ENCODE peak calls at places on chromosomes 1 and 21, in five cellular contexts. D is SW480; V is HT1080; U is stimulated activated CD4-positive, alpha-beta T cell treated with anti-CD3 and anti-CD28 coated beads, Interleukin-1b, Interleukin-23, amount 100 ng/mL, for 4 hours; P is iPS DF 6.9. E is an unnamed sample.

GRCh38 chr1:85494957-85495266 is 30.0 kb upstream of the DDAH1 start:
- DNase-seq in D (peak), V (peak), U (no peak), P (no peak), E (no peak)

GRCh38 chr1:241749041-241749798 is 97.1 kb downstream of the WDR64 start:
- DNase-seq in D (no peak), V (no peak), U (no peak), P (no peak), E (no peak)

GRCh38 chr1:217897121-217897520 is 266.0 kb downstream of the SPATA17 start:
- DNase-seq in D (no peak), V (no peak), U (no peak), P (no peak), E (no peak)

GRCh38 chr1:177948336-177948972 is 21.4 kb downstream of the SEC16B start:
- DNase-seq in D (peak), V (peak), U (no peak), P (peak), E (peak)

GRCh38 chr1:67285780-67286488 is 21.7 kb upstream of the IL12RB2 start:
- DNase-seq in D (peak), V (peak), U (no peak), P (no peak), E (no peak)

GRCh38 chr1:9655836-9656235 is 4.3 kb downstream of the PIK3CD start:
- DNase-seq in D (no peak), V (no peak), U (no peak), P (no peak), E (no peak)

GRCh38 chr21:45995686-45996179 is 14.2 kb downstream of the COL6A1 start:
- DNase-seq in D (peak), V (no peak), U (no peak), P (no peak), E (no peak)

GRCh38 chr1:98920441-98921110 is 84.1 kb downstream of the PLPPR5 start:
- DNase-seq in D (no peak), V (peak), U (no peak), P (no peak), E (no peak)

GRCh38 chr1:118340928-118341905 is 156.2 kb upstream of the SPAG17 start:
- DNase-seq in D (no peak), V (no peak), U (no peak), P (no peak), E (no peak)

GRCh38 chr1:33424205-33424604 is 6.7 kb downstream of the PHC2 start:
- DNase-seq in D (no peak), V (peak), U (no peak), P (no peak), E (no peak)

GRCh38 chr1:15299811-15300210 is 52.8 kb downstream of the FHAD1 start:
- DNase-seq in D (no peak), V (no peak), U (no peak), P (no peak), E (no peak)

GRCh38 chr1:16459503-16459902 is 19.0 kb downstream of the NECAP2 start:
- DNase-seq in D (no peak), V (no peak), U (no peak), P (no peak), E (no peak)

GRCh38 chr21:37537391-37537996 is 170.9 kb downstream of the DYRK1A start:
- DNase-seq in D (no peak), V (no peak), U (no peak), P (no peak), E (no peak)

GRCh38 chr1:209937996-209938959 is at the start of gene SYT14:
- DNase-seq in D (no peak), V (peak), U (no peak), P (no peak), E (peak)

GRCh38 chr21:41768371-41769042 is 1.7 kb upstream of the RIPK4 start:
- DNase-seq in D (peak), V (peak), U (no peak), P (no peak), E (no peak)

GRCh38 chr21:31316072-31316471 is 28.0 kb downstream of the TIAM1 start:
- DNase-seq in D (no peak), V (no peak), U (no peak), P (no peak), E (no peak)

GRCh38 chr1:41386190-41386518 is 24.9 kb downstream of the FOXO6 start:
- DNase-seq in D (no peak), V (no peak), U (no peak), P (no peak), E (no peak)

GRCh38 chr1:218374972-218375371 is 29.8 kb downstream of the TGFB2 start:
- DNase-seq in D (no peak), V (peak), U (no peak), P (no peak), E (no peak)

GRCh38 chr1:165144757-165145397 is 211.6 kb downstream of the LMX1A start:
- DNase-seq in D (peak), V (peak), U (peak), P (peak), E (peak)

GRCh38 chr1:52916241-52916975 is 5.1 kb downstream of the ECHDC2 start:
- DNase-seq in D (no peak), V (no peak), U (no peak), P (no peak), E (no peak)

GRCh38 chr1:48470506-48470905 is 1.5 kb downstream of the SPATA6 start:
- DNase-seq in D (no peak), V (no peak), U (no peak), P (no peak), E (no peak)

GRCh38 chr1:36248250-36248894 is 24.1 kb downstream of the THRAP3 start:
- DNase-seq in D (no peak), V (peak), U (no peak), P (no peak), E (no peak)

GRCh38 chr1:219876798-219877209 is 51.6 kb downstream of the SLC30A10 start:
- DNase-seq in D (no peak), V (peak), U (no peak), P (no peak), E (no peak)

E was measured in H1.